ENCODE peak calls at places on chromosomes 1 and 21, in ten cellular contexts. One of them, this sample, is unnamed.

GRCh38 chr1:64923294-64923718 is 43.0 kb downstream of the JAK1 start:
- DNase-seq in cardiac fibroblast: peak
- DNase-seq in foreskin fibroblast: no peak
- DNase-seq in H7: no peak
- DNase-seq in effector CD4-positive, alpha-beta T cell: no peak
- DNase-seq in nephron progenitor cell: no peak
- DNase-seq in fibroblast of the conjunctiva: no peak
- DNase-seq in BJ: no peak
- DNase-seq in CD8-positive, alpha-beta memory T cell: peak
- DNase-seq in activated CD8-positive, alpha-beta memory T cell treated with anti-CD3 and anti-CD28 coated beads for 1 hour: no peak
- DNase-seq in this sample: no peak

GRCh38 chr1:170734412-170735175 is 70.7 kb downstream of the PRRX1 start:
- DNase-seq in cardiac fibroblast: peak
- DNase-seq in foreskin fibroblast: peak
- DNase-seq in H7: no peak
- DNase-seq in effector CD4-positive, alpha-beta T cell: no peak
- DNase-seq in nephron progenitor cell: no peak
- DNase-seq in fibroblast of the conjunctiva: peak
- DNase-seq in BJ: no peak
- DNase-seq in CD8-positive, alpha-beta memory T cell: no peak
- DNase-seq in activated CD8-positive, alpha-beta memory T cell treated with anti-CD3 and anti-CD28 coated beads for 1 hour: no peak
- DNase-seq in this sample: peak

GRCh38 chr1:206809504-206810084 is 37.3 kb upstream of the IL10 start:
- DNase-seq in cardiac fibroblast: peak
- DNase-seq in foreskin fibroblast: peak
- DNase-seq in H7: no peak
- DNase-seq in effector CD4-positive, alpha-beta T cell: no peak
- DNase-seq in nephron progenitor cell: no peak
- DNase-seq in fibroblast of the conjunctiva: no peak
- DNase-seq in BJ: no peak
- DNase-seq in CD8-positive, alpha-beta memory T cell: peak
- DNase-seq in activated CD8-positive, alpha-beta memory T cell treated with anti-CD3 and anti-CD28 coated beads for 1 hour: no peak
- DNase-seq in this sample: peak

GRCh38 chr1:67162954-67163353 is 3.3 kb upstream of the IL23R start:
- DNase-seq in cardiac fibroblast: peak
- DNase-seq in foreskin fibroblast: peak
- DNase-seq in H7: no peak
- DNase-seq in effector CD4-positive, alpha-beta T cell: no peak
- DNase-seq in nephron progenitor cell: no peak
- DNase-seq in fibroblast of the conjunctiva: no peak
- DNase-seq in BJ: no peak
- DNase-seq in CD8-positive, alpha-beta memory T cell: no peak
- DNase-seq in activated CD8-positive, alpha-beta memory T cell treated with anti-CD3 and anti-CD28 coated beads for 1 hour: no peak
- DNase-seq in this sample: peak

GRCh38 chr1:34898220-34898820 is 31.1 kb downstream of the DLGAP3 start:
- DNase-seq in cardiac fibroblast: peak
- DNase-seq in foreskin fibroblast: no peak
- DNase-seq in H7: no peak
- DNase-seq in effector CD4-positive, alpha-beta T cell: no peak
- DNase-seq in nephron progenitor cell: no peak
- DNase-seq in fibroblast of the conjunctiva: no peak
- DNase-seq in BJ: no peak
- DNase-seq in CD8-positive, alpha-beta memory T cell: no peak
- DNase-seq in activated CD8-positive, alpha-beta memory T cell treated with anti-CD3 and anti-CD28 coated beads for 1 hour: no peak
- DNase-seq in this sample: no peak

GRCh38 chr1:93447481-93448291 is at the start of gene FNBP1L:
- DNase-seq in cardiac fibroblast: peak
- DNase-seq in foreskin fibroblast: peak
- DNase-seq in H7: peak
- DNase-seq in effector CD4-positive, alpha-beta T cell: peak
- DNase-seq in nephron progenitor cell: peak
- DNase-seq in fibroblast of the conjunctiva: peak
- DNase-seq in BJ: no peak
- DNase-seq in CD8-positive, alpha-beta memory T cell: peak
- DNase-seq in activated CD8-positive, alpha-beta memory T cell treated with anti-CD3 and anti-CD28 coated beads for 1 hour: peak
- DNase-seq in this sample: peak

GRCh38 chr21:46168659-46169386 is 13.4 kb upstream of the FTCD start:
- DNase-seq in cardiac fibroblast: no peak
- DNase-seq in foreskin fibroblast: no peak
- DNase-seq in H7: no peak
- DNase-seq in effector CD4-positive, alpha-beta T cell: no peak
- DNase-seq in nephron progenitor cell: no peak
- DNase-seq in fibroblast of the conjunctiva: no peak
- DNase-seq in BJ: no peak
- DNase-seq in CD8-positive, alpha-beta memory T cell: no peak
- DNase-seq in activated CD8-positive, alpha-beta memory T cell treated with anti-CD3 and anti-CD28 coated beads for 1 hour: no peak
- DNase-seq in this sample: no peak

GRCh38 chr1:29649375-29650040 is 413.2 kb downstream of the PTPRU start:
- DNase-seq in cardiac fibroblast: no peak
- DNase-seq in foreskin fibroblast: no peak
- DNase-seq in H7: peak
- DNase-seq in effector CD4-positive, alpha-beta T cell: no peak
- DNase-seq in nephron progenitor cell: no peak
- DNase-seq in fibroblast of the conjunctiva: no peak
- DNase-seq in BJ: no peak
- DNase-seq in CD8-positive, alpha-beta memory T cell: no peak
- DNase-seq in activated CD8-positive, alpha-beta memory T cell treated with anti-CD3 and anti-CD28 coated beads for 1 hour: no peak
- DNase-seq in this sample: peak

GRCh38 chr1:179447489-179447888 is 81.7 kb downstream of the AXDND1 start:
- DNase-seq in cardiac fibroblast: peak
- DNase-seq in foreskin fibroblast: peak
- DNase-seq in H7: peak
- DNase-seq in effector CD4-positive, alpha-beta T cell: no peak
- DNase-seq in nephron progenitor cell: no peak
- DNase-seq in fibroblast of the conjunctiva: no peak
- DNase-seq in BJ: no peak
- DNase-seq in CD8-positive, alpha-beta memory T cell: no peak
- DNase-seq in activated CD8-positive, alpha-beta memory T cell treated with anti-CD3 and anti-CD28 coated beads for 1 hour: no peak
- DNase-seq in this sample: peak

GRCh38 chr1:26378879-26379251 is 6.3 kb upstream of the ZNF683 start:
- DNase-seq in cardiac fibroblast: no peak
- DNase-seq in foreskin fibroblast: no peak
- DNase-seq in H7: no peak
- DNase-seq in effector CD4-positive, alpha-beta T cell: no peak
- DNase-seq in nephron progenitor cell: no peak
- DNase-seq in fibroblast of the conjunctiva: no peak
- DNase-seq in BJ: no peak
- DNase-seq in CD8-positive, alpha-beta memory T cell: no peak
- DNase-seq in activated CD8-positive, alpha-beta memory T cell treated with anti-CD3 and anti-CD28 coated beads for 1 hour: no peak
- DNase-seq in this sample: no peak

GRCh38 chr21:37159053-37159776 is 86.2 kb downstream of the TTC3 start:
- DNase-seq in cardiac fibroblast: no peak
- DNase-seq in foreskin fibroblast: no peak
- DNase-seq in H7: no peak
- DNase-seq in effector CD4-positive, alpha-beta T cell: no peak
- DNase-seq in nephron progenitor cell: no peak
- DNase-seq in fibroblast of the conjunctiva: no peak
- DNase-seq in BJ: no peak
- DNase-seq in CD8-positive, alpha-beta memory T cell: no peak
- DNase-seq in activated CD8-positive, alpha-beta memory T cell treated with anti-CD3 and anti-CD28 coated beads for 1 hour: no peak
- DNase-seq in this sample: no peak

GRCh38 chr1:54248966-54249365 is 49.0 kb downstream of the MRPL37 start:
- DNase-seq in cardiac fibroblast: peak
- DNase-seq in foreskin fibroblast: peak
- DNase-seq in H7: no peak
- DNase-seq in effector CD4-positive, alpha-beta T cell: no peak
- DNase-seq in nephron progenitor cell: no peak
- DNase-seq in fibroblast of the conjunctiva: no peak
- DNase-seq in BJ: no peak
- DNase-seq in CD8-positive, alpha-beta memory T cell: no peak
- DNase-seq in activated CD8-positive, alpha-beta memory T cell treated with anti-CD3 and anti-CD28 coated beads for 1 hour: no peak
- DNase-seq in this sample: no peak

GRCh38 chr21:32463889-32464300 is 51.4 kb downstream of the EVA1C start:
- DNase-seq in cardiac fibroblast: peak
- DNase-seq in foreskin fibroblast: peak
- DNase-seq in H7: no peak
- DNase-seq in effector CD4-positive, alpha-beta T cell: no peak
- DNase-seq in nephron progenitor cell: no peak
- DNase-seq in fibroblast of the conjunctiva: peak
- DNase-seq in BJ: peak
- DNase-seq in CD8-positive, alpha-beta memory T cell: no peak
- DNase-seq in activated CD8-positive, alpha-beta memory T cell treated with anti-CD3 and anti-CD28 coated beads for 1 hour: no peak
- DNase-seq in this sample: no peak

GRCh38 chr1:115364776-115365155 is 26.7 kb upstream of the NGF start:
- DNase-seq in cardiac fibroblast: no peak
- DNase-seq in foreskin fibroblast: no peak
- DNase-seq in H7: no peak
- DNase-seq in effector CD4-positive, alpha-beta T cell: no peak
- DNase-seq in nephron progenitor cell: no peak
- DNase-seq in fibroblast of the conjunctiva: no peak
- DNase-seq in BJ: no peak
- DNase-seq in CD8-positive, alpha-beta memory T cell: no peak
- DNase-seq in activated CD8-positive, alpha-beta memory T cell treated with anti-CD3 and anti-CD28 coated beads for 1 hour: no peak
- DNase-seq in this sample: no peak

GRCh38 chr1:224287714-224288113 is 42.3 kb downstream of the NVL start:
- DNase-seq in cardiac fibroblast: no peak
- DNase-seq in foreskin fibroblast: no peak
- DNase-seq in H7: peak
- DNase-seq in effector CD4-positive, alpha-beta T cell: no peak
- DNase-seq in nephron progenitor cell: no peak
- DNase-seq in fibroblast of the conjunctiva: no peak
- DNase-seq in BJ: no peak
- DNase-seq in CD8-positive, alpha-beta memory T cell: no peak
- DNase-seq in activated CD8-positive, alpha-beta memory T cell treated with anti-CD3 and anti-CD28 coated beads for 1 hour: no peak
- DNase-seq in this sample: peak

GRCh38 chr1:15238789-15239188 is 8.2 kb upstream of the FHAD1 start:
- DNase-seq in cardiac fibroblast: no peak
- DNase-seq in foreskin fibroblast: no peak
- DNase-seq in H7: no peak
- DNase-seq in effector CD4-positive, alpha-beta T cell: no peak
- DNase-seq in nephron progenitor cell: no peak
- DNase-seq in fibroblast of the conjunctiva: no peak
- DNase-seq in BJ: no peak
- DNase-seq in CD8-positive, alpha-beta memory T cell: no peak
- DNase-seq in activated CD8-positive, alpha-beta memory T cell treated with anti-CD3 and anti-CD28 coated beads for 1 hour: no peak
- DNase-seq in this sample: no peak

GRCh38 chr1:6577831-6578525 is 1.8 kb upstream of the ZBTB48 start:
- DNase-seq in cardiac fibroblast: peak
- DNase-seq in foreskin fibroblast: no peak
- DNase-seq in H7: peak
- DNase-seq in effector CD4-positive, alpha-beta T cell: no peak
- DNase-seq in nephron progenitor cell: no peak
- DNase-seq in fibroblast of the conjunctiva: no peak
- DNase-seq in BJ: no peak
- DNase-seq in CD8-positive, alpha-beta memory T cell: no peak
- DNase-seq in activated CD8-positive, alpha-beta memory T cell treated with anti-CD3 and anti-CD28 coated beads for 1 hour: no peak
- DNase-seq in this sample: no peak

GRCh38 chr1:241077386-241078147 is 279.4 kb downstream of the RGS7 start:
- DNase-seq in cardiac fibroblast: no peak
- DNase-seq in foreskin fibroblast: no peak
- DNase-seq in H7: no peak
- DNase-seq in effector CD4-positive, alpha-beta T cell: no peak
- DNase-seq in nephron progenitor cell: no peak
- DNase-seq in fibroblast of the conjunctiva: no peak
- DNase-seq in BJ: no peak
- DNase-seq in CD8-positive, alpha-beta memory T cell: no peak
- DNase-seq in activated CD8-positive, alpha-beta memory T cell treated with anti-CD3 and anti-CD28 coated beads for 1 hour: no peak
- DNase-seq in this sample: no peak

GRCh38 chr1:32702599-32703478 is at the start of gene SYNC:
- DNase-seq in cardiac fibroblast: peak
- DNase-seq in foreskin fibroblast: peak
- DNase-seq in H7: peak
- DNase-seq in effector CD4-positive, alpha-beta T cell: no peak
- DNase-seq in nephron progenitor cell: peak
- DNase-seq in fibroblast of the conjunctiva: peak
- DNase-seq in BJ: peak
- DNase-seq in CD8-positive, alpha-beta memory T cell: no peak
- DNase-seq in activated CD8-positive, alpha-beta memory T cell treated with anti-CD3 and anti-CD28 coated beads for 1 hour: no peak
- DNase-seq in this sample: no peak

GRCh38 chr1:165954940-165955339 is 127.5 kb downstream of the UCK2 start:
- DNase-seq in cardiac fibroblast: peak
- DNase-seq in foreskin fibroblast: peak
- DNase-seq in H7: no peak
- DNase-seq in effector CD4-positive, alpha-beta T cell: no peak
- DNase-seq in nephron progenitor cell: no peak
- DNase-seq in fibroblast of the conjunctiva: peak
- DNase-seq in BJ: peak
- DNase-seq in CD8-positive, alpha-beta memory T cell: no peak
- DNase-seq in activated CD8-positive, alpha-beta memory T cell treated with anti-CD3 and anti-CD28 coated beads for 1 hour: no peak
- DNase-seq in this sample: no peak

GRCh38 chr1:53619811-53620619 is 118.9 kb downstream of the GLIS1 start:
- DNase-seq in cardiac fibroblast: peak
- DNase-seq in foreskin fibroblast: peak
- DNase-seq in H7: peak
- DNase-seq in effector CD4-positive, alpha-beta T cell: no peak
- DNase-seq in nephron progenitor cell: peak
- DNase-seq in fibroblast of the conjunctiva: no peak
- DNase-seq in BJ: no peak
- DNase-seq in CD8-positive, alpha-beta memory T cell: no peak
- DNase-seq in activated CD8-positive, alpha-beta memory T cell treated with anti-CD3 and anti-CD28 coated beads for 1 hour: no peak
- DNase-seq in this sample: no peak

GRCh38 chr1:89704014-89704413 is 71.1 kb downstream of the LRRC8C start:
- DNase-seq in cardiac fibroblast: no peak
- DNase-seq in foreskin fibroblast: no peak
- DNase-seq in H7: no peak
- DNase-seq in effector CD4-positive, alpha-beta T cell: no peak
- DNase-seq in nephron progenitor cell: no peak
- DNase-seq in fibroblast of the conjunctiva: no peak
- DNase-seq in BJ: no peak
- DNase-seq in CD8-positive, alpha-beta memory T cell: no peak
- DNase-seq in activated CD8-positive, alpha-beta memory T cell treated with anti-CD3 and anti-CD28 coated beads for 1 hour: no peak
- DNase-seq in this sample: no peak

GRCh38 chr21:32279377-32279680 is 480 bp upstream of the MIS18A start:
- DNase-seq in cardiac fibroblast: no peak
- DNase-seq in foreskin fibroblast: no peak
- DNase-seq in H7: no peak
- DNase-seq in effector CD4-positive, alpha-beta T cell: no peak
- DNase-seq in nephron progenitor cell: no peak
- DNase-seq in fibroblast of the conjunctiva: no peak
- DNase-seq in BJ: no peak
- DNase-seq in CD8-positive, alpha-beta memory T cell: no peak
- DNase-seq in activated CD8-positive, alpha-beta memory T cell treated with anti-CD3 and anti-CD28 coated beads for 1 hour: no peak
- DNase-seq in this sample: no peak

This sample was measured in mesendoderm.